ENCODE peak calls at places on chromosome 16, in eight cellular contexts. One of them, this sample, is unnamed.

GRCh38 chr16:14205666-14206065 is 134.5 kb downstream of the MRTFB start:
- DNase-seq in SK-N-SH: no peak
- DNase-seq in GM12878: no peak
- DNase-seq in K562: no peak
- DNase-seq in HepG2: no peak
- DNase-seq in H1: no peak
- DNase-seq in A549: no peak
- DNase-seq in HCT116: no peak
- DNase-seq in this sample: no peak

GRCh38 chr16:65229191-65229662 is 107.4 kb upstream of the CDH11 start:
- DNase-seq in A549: no peak
- DNase-seq in K562: no peak
- DNase-seq in HepG2: no peak
- DNase-seq in GM12878: no peak
- DNase-seq in H1: no peak
- DNase-seq in SK-N-SH: no peak
- DNase-seq in HCT116: no peak
- DNase-seq in this sample: no peak

GRCh38 chr16:5056347-5056746 is 9.4 kb downstream of the C16orf89 start:
- DNase-seq in HepG2: peak; percentile 65
- DNase-seq in HCT116: peak; percentile 37
- DNase-seq in K562: peak; percentile 63
- DNase-seq in GM12878: no peak
- DNase-seq in H1: peak; percentile 81
- DNase-seq in SK-N-SH: peak; percentile 71
- DNase-seq in A549: peak; percentile 53
- DNase-seq in this sample: peak; percentile 24

GRCh38 chr16:67965668-67966548 is 2.5 kb downstream of the SLC12A4 start:
- DNase-seq in HCT116: no peak
- DNase-seq in H1: no peak
- DNase-seq in HepG2: peak; percentile 39
- DNase-seq in GM12878: no peak
- DNase-seq in SK-N-SH: no peak
- DNase-seq in K562: no peak
- DNase-seq in A549: no peak
- DNase-seq in this sample: no peak

GRCh38 chr16:16017812-16018211 is 68.4 kb downstream of the ABCC1 start:
- DNase-seq in SK-N-SH: no peak
- DNase-seq in H1: no peak
- DNase-seq in K562: peak; percentile 48
- DNase-seq in GM12878: no peak
- DNase-seq in HepG2: no peak
- DNase-seq in A549: peak; percentile 49
- DNase-seq in HCT116: no peak
- DNase-seq in this sample: no peak

GRCh38 chr16:72247821-72248253 is 75.9 kb upstream of the PMFBP1 start:
- DNase-seq in HepG2: no peak
- DNase-seq in K562: no peak
- DNase-seq in A549: no peak
- DNase-seq in GM12878: no peak
- DNase-seq in H1: no peak
- DNase-seq in SK-N-SH: no peak
- DNase-seq in HCT116: no peak
- DNase-seq in this sample: peak; percentile 55

GRCh38 chr16:31385680-31386079 is 7.5 kb upstream of the ITGAD start:
- DNase-seq in SK-N-SH: no peak
- DNase-seq in K562: no peak
- DNase-seq in H1: no peak
- DNase-seq in HCT116: peak; percentile 15
- DNase-seq in HepG2: no peak
- DNase-seq in A549: no peak
- DNase-seq in GM12878: no peak
- DNase-seq in this sample: no peak

GRCh38 chr16:47109361-47109760 is 34.4 kb downstream of the NETO2 start:
- DNase-seq in HCT116: no peak
- DNase-seq in HepG2: no peak
- DNase-seq in A549: no peak
- DNase-seq in K562: no peak
- DNase-seq in GM12878: no peak
- DNase-seq in H1: no peak
- DNase-seq in SK-N-SH: no peak
- DNase-seq in this sample: no peak

GRCh38 chr16:86494565-86495356 is 15.6 kb upstream of the FOXF1 start:
- DNase-seq in H1: peak; percentile 61
- DNase-seq in K562: no peak
- DNase-seq in A549: no peak
- DNase-seq in SK-N-SH: no peak
- DNase-seq in HCT116: no peak
- DNase-seq in HepG2: no peak
- DNase-seq in GM12878: no peak
- DNase-seq in this sample: no peak

GRCh38 chr16:14198012-14198411 is 126.9 kb downstream of the MRTFB start:
- DNase-seq in GM12878: no peak
- DNase-seq in H1: no peak
- DNase-seq in K562: no peak
- DNase-seq in HCT116: no peak
- DNase-seq in A549: no peak
- DNase-seq in SK-N-SH: no peak
- DNase-seq in HepG2: no peak
- DNase-seq in this sample: no peak

GRCh38 chr16:23700509-23700908 is 12.5 kb downstream of the ERN2 start:
- DNase-seq in K562: peak; percentile 48
- DNase-seq in HepG2: no peak
- DNase-seq in HCT116: no peak
- DNase-seq in GM12878: no peak
- DNase-seq in H1: peak; percentile 75
- DNase-seq in SK-N-SH: no peak
- DNase-seq in A549: no peak
- DNase-seq in this sample: no peak

GRCh38 chr16:79069634-79070033 is 530.9 kb downstream of the MAF start:
- DNase-seq in K562: no peak
- DNase-seq in HepG2: no peak
- DNase-seq in H1: no peak
- DNase-seq in SK-N-SH: no peak
- DNase-seq in GM12878: no peak
- DNase-seq in HCT116: no peak
- DNase-seq in A549: no peak
- DNase-seq in this sample: no peak

DNA sequence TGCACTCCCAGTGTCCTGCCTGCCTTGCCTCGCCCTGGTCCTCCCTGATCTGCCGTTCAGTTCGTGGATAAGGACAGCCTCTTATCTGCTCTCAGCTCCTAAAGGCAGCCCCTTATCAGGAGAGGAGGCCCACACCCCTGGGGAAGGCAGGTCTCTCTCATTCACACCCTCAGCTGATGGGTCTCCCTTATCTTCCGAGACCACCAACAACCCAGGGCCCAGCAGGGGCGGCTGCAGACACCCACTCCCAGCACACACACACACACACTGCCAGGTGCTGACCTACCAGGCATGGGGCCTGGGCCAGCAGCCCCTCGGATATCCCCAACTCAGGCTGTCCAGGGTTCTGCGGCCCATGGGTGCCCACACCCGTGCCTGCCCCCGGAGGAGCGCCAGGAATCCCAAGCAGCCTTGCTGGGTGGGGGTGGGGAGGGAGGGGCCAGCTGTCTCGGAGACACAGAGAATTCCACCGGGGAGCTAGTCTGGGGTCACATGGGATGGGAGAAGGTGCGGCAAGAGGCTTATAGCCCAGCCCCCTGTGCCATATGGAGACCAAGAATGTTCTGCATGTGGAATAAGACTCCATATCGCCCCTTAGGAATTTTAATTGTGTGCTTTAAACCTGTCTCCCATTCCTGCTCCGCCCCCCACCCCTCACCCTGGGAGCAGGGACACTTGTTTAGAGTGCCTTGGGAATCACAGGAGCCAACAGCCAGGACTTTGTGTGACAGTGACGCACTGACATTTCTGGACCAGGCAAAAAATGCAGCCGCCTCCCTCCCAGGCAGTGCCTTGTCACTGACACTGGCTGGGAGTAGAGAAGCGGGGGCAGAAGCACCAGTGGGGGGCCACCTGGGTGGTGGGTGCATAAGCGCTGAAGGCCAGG is 41.9 kb upstream of the EMP2 start:
- DNase-seq in A549: no peak
- DNase-seq in GM12878: no peak
- DNase-seq in HepG2: no peak
- DNase-seq in K562: peak; percentile 71
- DNase-seq in H1: no peak
- DNase-seq in HCT116: no peak
- DNase-seq in SK-N-SH: no peak
- DNase-seq in this sample: no peak
- H3K4me2 ChIP-seq in A549: no peak overlapping the region
- H3K4me2 ChIP-seq in GM12878: no peak overlapping the region
- H3K4me2 ChIP-seq in HepG2: peak overlapping the region; percentile 64
- H3K4me2 ChIP-seq in K562: peak overlapping the region; percentile 46
- H3K4me2 ChIP-seq in H1: no peak overlapping the region
- H3K4me2 ChIP-seq in HCT116: no peak overlapping the region
- H3K4me2 ChIP-seq in SK-N-SH: no peak overlapping the region
- H3K4me2 ChIP-seq in this sample: no peak overlapping the region

GRCh38 chr16:83200005-83200779 is 573.4 kb downstream of the CDH13 start:
- DNase-seq in HCT116: no peak
- DNase-seq in K562: no peak
- DNase-seq in H1: no peak
- DNase-seq in A549: peak; percentile 16
- DNase-seq in SK-N-SH: no peak
- DNase-seq in GM12878: no peak
- DNase-seq in HepG2: no peak
- DNase-seq in this sample: no peak
- TF ChIP-seq MAX in HCT116: no peak
- TF ChIP-seq MAX in K562: no peak
- TF ChIP-seq MAX in H1: no peak
- TF ChIP-seq MAX in A549: no peak
- TF ChIP-seq MAX in SK-N-SH: no peak
- TF ChIP-seq MAX in GM12878: no peak
- TF ChIP-seq MAX in HepG2: no peak
- TF ChIP-seq MAX in this sample: no peak

GRCh38 chr16:1768767-1769401 is 2.5 kb downstream of the NME3 start:
- DNase-seq in HCT116: no peak
- DNase-seq in SK-N-SH: no peak
- DNase-seq in GM12878: no peak
- DNase-seq in H1: no peak
- DNase-seq in A549: no peak
- DNase-seq in HepG2: no peak
- DNase-seq in K562: no peak
- DNase-seq in this sample: no peak

GRCh38 chr16:1769402-1770300 is 1.7 kb downstream of the NME3 start:
- DNase-seq in A549: no peak
- DNase-seq in HCT116: no peak
- DNase-seq in H1: no peak
- DNase-seq in K562: no peak
- DNase-seq in GM12878: no peak
- DNase-seq in SK-N-SH: no peak
- DNase-seq in HepG2: no peak
- DNase-seq in this sample: no peak

GRCh38 chr16:1771072-1771863 is at the start of gene NME3:
- DNase-seq in H1: peak; percentile 90
- DNase-seq in A549: peak; percentile 76
- DNase-seq in K562: peak; percentile 71
- DNase-seq in SK-N-SH: peak; percentile 92
- DNase-seq in HCT116: no peak
- DNase-seq in GM12878: no peak
- DNase-seq in HepG2: peak; percentile 17
- DNase-seq in this sample: peak; percentile 60

GRCh38 chr16:1771864-1772361 is 570 bp upstream of the NME3 start:
- DNase-seq in H1: no peak
- DNase-seq in GM12878: no peak
- DNase-seq in HCT116: no peak
- DNase-seq in K562: no peak
- DNase-seq in SK-N-SH: no peak
- DNase-seq in A549: no peak
- DNase-seq in HepG2: no peak
- DNase-seq in this sample: peak; percentile 25

DNA sequence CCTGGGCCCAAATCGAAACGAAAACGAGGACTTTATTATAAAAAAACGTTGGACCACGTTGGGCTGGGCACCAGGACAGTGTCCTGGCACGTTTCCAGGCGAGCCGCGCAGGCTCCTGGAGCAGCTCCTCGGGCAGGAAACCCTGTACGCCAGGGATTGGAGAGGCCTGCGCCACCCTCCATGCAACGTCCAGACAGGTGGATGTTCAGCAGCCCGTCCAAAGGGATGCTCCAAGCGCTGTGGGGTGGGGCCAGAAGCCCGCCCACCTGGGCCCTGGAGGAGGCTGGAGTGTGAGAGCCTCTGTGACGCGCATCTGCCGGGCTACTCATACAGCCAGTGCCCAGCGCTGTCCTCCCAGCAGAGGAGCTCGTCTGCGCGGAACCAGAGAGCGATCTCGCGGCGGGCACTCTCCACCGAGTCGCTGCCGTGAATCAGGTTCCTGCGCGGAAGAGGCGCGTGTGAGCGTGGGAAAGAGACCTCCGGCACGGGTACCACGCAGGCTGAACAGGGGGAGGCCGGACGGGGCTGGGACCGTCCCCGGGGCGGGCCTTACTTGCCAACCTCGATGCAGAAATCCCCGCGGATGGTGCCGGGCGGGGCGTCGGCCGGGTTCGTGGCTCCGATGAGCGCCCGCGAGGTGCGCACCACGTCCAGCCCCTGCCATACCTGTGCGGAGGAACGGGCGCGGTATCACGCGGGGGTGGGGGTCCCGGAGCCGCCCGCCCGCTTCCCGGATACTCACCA is 843 bp downstream of the NME3 start:
- DNase-seq in H1: peak; percentile 76
- DNase-seq in HCT116: peak; percentile 62
- DNase-seq in A549: peak; percentile 51
- DNase-seq in K562: no peak
- DNase-seq in GM12878: no peak
- DNase-seq in HepG2: no peak
- DNase-seq in SK-N-SH: peak; percentile 76
- DNase-seq in this sample: peak; percentile 56
- H3K4me3 ChIP-seq in H1: peak overlapping the region; percentile 82
- H3K4me3 ChIP-seq in HCT116: peak overlapping the region; percentile 88
- H3K4me3 ChIP-seq in A549: peak overlapping the region; percentile 85
- H3K4me3 ChIP-seq in K562: peak overlapping the region; percentile 96
- H3K4me3 ChIP-seq in GM12878: peak overlapping the region; percentile 100
- H3K4me3 ChIP-seq in HepG2: peak overlapping the region; percentile 94
- H3K4me3 ChIP-seq in SK-N-SH: peak overlapping the region; percentile 90
- H3K4me3 ChIP-seq in this sample: peak overlapping the region; percentile 59

DNA sequence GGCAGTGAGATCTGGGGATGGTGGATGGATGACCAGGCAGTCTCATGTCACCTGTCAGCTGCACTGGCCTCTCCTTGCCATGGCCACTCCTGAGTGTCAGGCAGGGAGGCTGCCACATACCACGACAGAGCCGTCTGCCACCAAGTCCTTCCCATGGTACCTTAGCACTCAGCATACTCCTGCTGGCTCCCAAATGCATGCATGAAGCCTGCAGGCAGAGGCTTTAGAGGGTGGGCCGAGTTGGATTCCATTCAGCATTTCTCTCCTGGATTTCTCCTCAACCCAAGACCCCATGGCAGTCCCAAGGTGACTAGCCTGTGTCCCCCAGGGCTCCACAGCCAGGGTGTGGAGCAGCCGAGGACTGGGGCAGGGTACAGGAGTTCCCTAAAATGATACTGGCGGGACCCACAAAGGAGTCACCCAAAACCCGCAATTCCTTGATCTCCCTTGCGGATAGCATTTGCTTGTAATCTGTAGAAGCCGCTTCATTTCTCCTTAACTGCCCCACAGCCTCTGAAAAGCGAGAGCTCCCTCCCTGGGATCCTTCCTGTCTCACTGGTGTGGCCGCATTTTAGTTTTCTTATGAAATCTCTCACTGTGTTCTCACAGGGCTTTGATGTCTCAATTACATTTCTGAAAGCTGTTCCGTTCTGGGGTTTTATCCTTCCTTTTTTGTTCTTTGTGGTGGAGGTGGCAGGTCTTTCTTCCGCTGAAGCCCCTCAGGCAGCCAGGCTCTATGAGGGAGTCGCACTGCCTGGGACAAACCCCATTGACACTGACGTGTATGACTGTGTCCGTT is 141.4 kb downstream of the SOCS1 start:
- DNase-seq in SK-N-SH: no peak
- DNase-seq in GM12878: no peak
- DNase-seq in A549: no peak
- DNase-seq in HepG2: no peak
- DNase-seq in H1: no peak
- DNase-seq in K562: no peak
- DNase-seq in HCT116: no peak
- DNase-seq in this sample: no peak
- H3K4me2 ChIP-seq in SK-N-SH: no peak overlapping the region
- H3K4me2 ChIP-seq in GM12878: no peak overlapping the region
- H3K4me2 ChIP-seq in A549: no peak overlapping the region
- H3K4me2 ChIP-seq in HepG2: no peak overlapping the region
- H3K4me2 ChIP-seq in H1: no peak overlapping the region
- H3K4me2 ChIP-seq in K562: no peak overlapping the region
- H3K4me2 ChIP-seq in HCT116: no peak overlapping the region
- H3K4me2 ChIP-seq in this sample: no peak overlapping the region

This sample was measured in endothelial cell of umbilical vein.